ENCODE peak calls at places on chromosomes 3 and 15, in four cellular contexts. One of them, this sample, is unnamed.

GRCh38 chr3:7697538-7697937 is 804.1 kb upstream of the LMCD1 start:
- DNase-seq in brain microvascular endothelial cell: no peak
- DNase-seq in SJSA1: no peak
- DNase-seq in Karpas-422: no peak
- DNase-seq in this sample: no peak

GRCh38 chr15:69499521-69500201 is 47.0 kb downstream of the RPLP1 start:
- DNase-seq in Karpas-422: no peak
- DNase-seq in SJSA1: no peak
- DNase-seq in brain microvascular endothelial cell: no peak
- DNase-seq in this sample: no peak

GRCh38 chr15:101159936-101160770 is 91.7 kb downstream of the CHSY1 start:
- DNase-seq in brain microvascular endothelial cell: no peak
- DNase-seq in SJSA1: peak; percentile 92
- DNase-seq in Karpas-422: no peak
- DNase-seq in this sample: no peak

GRCh38 chr15:52095597-52096262 is 16.8 kb downstream of the BCL2L10 start:
- DNase-seq in Karpas-422: no peak
- DNase-seq in brain microvascular endothelial cell: peak; percentile 81
- DNase-seq in SJSA1: peak; percentile 36
- DNase-seq in this sample: peak; percentile 96

GRCh38 chr3:141377377-141377776 is 9.1 kb downstream of the ZBTB38 start:
- DNase-seq in SJSA1: no peak
- DNase-seq in brain microvascular endothelial cell: no peak
- DNase-seq in Karpas-422: no peak
- DNase-seq in this sample: no peak

GRCh38 chr15:40933520-40933904 is 4.4 kb downstream of the DLL4 start:
- DNase-seq in brain microvascular endothelial cell: no peak
- DNase-seq in Karpas-422: no peak
- DNase-seq in SJSA1: no peak
- DNase-seq in this sample: no peak

GRCh38 chr3:194373912-194374311 is 4.4 kb upstream of the LRRC15 start:
- DNase-seq in brain microvascular endothelial cell: no peak
- DNase-seq in SJSA1: no peak
- DNase-seq in Karpas-422: no peak
- DNase-seq in this sample: no peak

GRCh38 chr3:197758512-197758911 is 8.8 kb downstream of the FYTTD1 start:
- DNase-seq in brain microvascular endothelial cell: no peak
- DNase-seq in Karpas-422: no peak
- DNase-seq in SJSA1: no peak
- DNase-seq in this sample: no peak

GRCh38 chr15:38378162-38378560 is 75.8 kb upstream of the FAM98B start:
- DNase-seq in Karpas-422: no peak
- DNase-seq in SJSA1: no peak
- DNase-seq in brain microvascular endothelial cell: peak; percentile 50
- DNase-seq in this sample: no peak

GRCh38 chr3:160444411-160444810 is 5.2 kb downstream of the TRIM59 start:
- DNase-seq in Karpas-422: peak; percentile 56
- DNase-seq in brain microvascular endothelial cell: no peak
- DNase-seq in SJSA1: no peak
- DNase-seq in this sample: no peak

GRCh38 chr15:91261345-91261744 is 161.3 kb downstream of the SV2B start:
- DNase-seq in brain microvascular endothelial cell: no peak
- DNase-seq in SJSA1: no peak
- DNase-seq in Karpas-422: no peak
- DNase-seq in this sample: no peak

GRCh38 chr3:21390136-21390535 is 360.9 kb downstream of the ZNF385D start:
- DNase-seq in Karpas-422: no peak
- DNase-seq in SJSA1: no peak
- DNase-seq in brain microvascular endothelial cell: peak; percentile 5
- DNase-seq in this sample: peak; percentile 33

GRCh38 chr15:44501768-44502366 is 35.1 kb upstream of the EIF3J start:
- DNase-seq in Karpas-422: peak; percentile 75
- DNase-seq in SJSA1: peak; percentile 28
- DNase-seq in brain microvascular endothelial cell: no peak
- DNase-seq in this sample: no peak

GRCh38 chr15:90002428-90002844 is 1.3 kb downstream of the ZNF710 start:
- DNase-seq in Karpas-422: peak; percentile 83
- DNase-seq in SJSA1: peak; percentile 27
- DNase-seq in brain microvascular endothelial cell: no peak
- DNase-seq in this sample: no peak

GRCh38 chr3:73214846-73215245 is 153.4 kb downstream of the EBLN2 start:
- DNase-seq in SJSA1: no peak
- DNase-seq in brain microvascular endothelial cell: no peak
- DNase-seq in Karpas-422: no peak
- DNase-seq in this sample: no peak

GRCh38 chr3:140206196-140207040 is 271.4 kb downstream of the CLSTN2 start:
- DNase-seq in brain microvascular endothelial cell: peak; percentile 52
- DNase-seq in SJSA1: no peak
- DNase-seq in Karpas-422: no peak
- DNase-seq in this sample: no peak

GRCh38 chr3:185200639-185201038 is 47.8 kb upstream of the C3orf70 start:
- DNase-seq in brain microvascular endothelial cell: peak; percentile 84
- DNase-seq in Karpas-422: no peak
- DNase-seq in SJSA1: no peak
- DNase-seq in this sample: peak; percentile 94

GRCh38 chr15:33145447-33145846 is 49.1 kb downstream of the FMN1 start:
- DNase-seq in Karpas-422: no peak
- DNase-seq in brain microvascular endothelial cell: no peak
- DNase-seq in SJSA1: no peak
- DNase-seq in this sample: peak; percentile 50

GRCh38 chr3:114370537-114371174 is 76.8 kb downstream of the TIGIT start:
- DNase-seq in SJSA1: no peak
- DNase-seq in Karpas-422: peak; percentile 55
- DNase-seq in brain microvascular endothelial cell: no peak
- DNase-seq in this sample: no peak

GRCh38 chr3:414063-414462 is 217.5 kb downstream of the CHL1 start:
- DNase-seq in Karpas-422: peak; percentile 68
- DNase-seq in SJSA1: no peak
- DNase-seq in brain microvascular endothelial cell: no peak
- DNase-seq in this sample: no peak

GRCh38 chr3:161253711-161254110 is 32.6 kb downstream of the NMD3 start:
- DNase-seq in Karpas-422: no peak
- DNase-seq in brain microvascular endothelial cell: no peak
- DNase-seq in SJSA1: no peak
- DNase-seq in this sample: no peak

GRCh38 chr3:103440539-103441113 is 1005.8 kb downstream of the ZPLD1 start:
- DNase-seq in brain microvascular endothelial cell: no peak
- DNase-seq in Karpas-422: peak; percentile 49
- DNase-seq in SJSA1: no peak
- DNase-seq in this sample: no peak

GRCh38 chr15:36779744-36780408 is 200.4 kb downstream of the CDIN1 start:
- DNase-seq in brain microvascular endothelial cell: no peak
- DNase-seq in SJSA1: no peak
- DNase-seq in Karpas-422: no peak
- DNase-seq in this sample: no peak

GRCh38 chr15:84669726-84670125 is 11.7 kb upstream of the NMB start:
- DNase-seq in brain microvascular endothelial cell: no peak
- DNase-seq in SJSA1: no peak
- DNase-seq in Karpas-422: no peak
- DNase-seq in this sample: no peak

GRCh38 chr15:96329403-96329981 is 1.0 kb upstream of the NR2F2 start:
- DNase-seq in SJSA1: peak; percentile 64
- DNase-seq in Karpas-422: no peak
- DNase-seq in brain microvascular endothelial cell: peak; percentile 34
- DNase-seq in this sample: no peak

GRCh38 chr3:71341721-71342120 is 241.8 kb downstream of the FOXP1 start:
- DNase-seq in Karpas-422: no peak
- DNase-seq in brain microvascular endothelial cell: peak; percentile 51
- DNase-seq in SJSA1: peak; percentile 33
- DNase-seq in this sample: no peak

GRCh38 chr3:136250226-136250861 is at the start of gene PCCB:
- DNase-seq in Karpas-422: peak; percentile 98
- DNase-seq in brain microvascular endothelial cell: peak; percentile 91
- DNase-seq in SJSA1: peak; percentile 96
- DNase-seq in this sample: peak; percentile 74

DNA sequence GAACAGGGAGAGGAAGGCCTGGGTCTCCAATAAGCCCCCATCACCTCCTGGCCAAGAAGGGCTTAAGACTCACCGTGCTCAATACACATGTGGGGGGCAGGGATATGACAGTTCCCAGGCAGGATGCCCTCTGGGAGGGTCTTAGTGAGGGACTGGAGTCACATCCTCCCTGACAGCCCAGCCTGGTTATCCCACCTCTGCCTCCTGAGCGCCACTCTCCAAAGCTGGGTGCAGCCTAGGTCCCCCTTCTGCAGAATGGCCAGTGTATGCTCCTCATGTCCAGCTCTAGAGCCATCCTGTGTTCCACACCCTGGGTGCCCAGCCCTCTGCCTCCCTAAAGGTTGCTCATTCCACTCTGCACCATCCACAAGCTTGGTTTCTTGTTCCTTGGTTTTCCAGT is 1.2 kb upstream of the SHISA5 start:
- DNase-seq in brain microvascular endothelial cell: no peak
- DNase-seq in Karpas-422: no peak
- DNase-seq in SJSA1: no peak
- DNase-seq in this sample: no peak
- H3K27ac ChIP-seq in brain microvascular endothelial cell: no peak overlapping the region
- H3K27ac ChIP-seq in Karpas-422: no peak overlapping the region
- H3K27ac ChIP-seq in SJSA1: no peak overlapping the region
- H3K27ac ChIP-seq in this sample: no peak overlapping the region

GRCh38 chr3:172219750-172220149 is 180.4 kb downstream of the FNDC3B start:
- DNase-seq in Karpas-422: no peak
- DNase-seq in SJSA1: no peak
- DNase-seq in brain microvascular endothelial cell: no peak
- DNase-seq in this sample: no peak

GRCh38 chr3:172218350-172219323 is 179.3 kb downstream of the FNDC3B start:
- DNase-seq in SJSA1: peak; percentile 36
- DNase-seq in brain microvascular endothelial cell: no peak
- DNase-seq in Karpas-422: no peak
- DNase-seq in this sample: no peak

GRCh38 chr3:172217877-172218276 is 178.5 kb downstream of the FNDC3B start:
- DNase-seq in Karpas-422: no peak
- DNase-seq in SJSA1: peak; percentile 19
- DNase-seq in brain microvascular endothelial cell: no peak
- DNase-seq in this sample: no peak

GRCh38 chr3:172216267-172216666 is 176.9 kb downstream of the FNDC3B start:
- DNase-seq in brain microvascular endothelial cell: no peak
- DNase-seq in Karpas-422: no peak
- DNase-seq in SJSA1: no peak
- DNase-seq in this sample: no peak

DNA sequence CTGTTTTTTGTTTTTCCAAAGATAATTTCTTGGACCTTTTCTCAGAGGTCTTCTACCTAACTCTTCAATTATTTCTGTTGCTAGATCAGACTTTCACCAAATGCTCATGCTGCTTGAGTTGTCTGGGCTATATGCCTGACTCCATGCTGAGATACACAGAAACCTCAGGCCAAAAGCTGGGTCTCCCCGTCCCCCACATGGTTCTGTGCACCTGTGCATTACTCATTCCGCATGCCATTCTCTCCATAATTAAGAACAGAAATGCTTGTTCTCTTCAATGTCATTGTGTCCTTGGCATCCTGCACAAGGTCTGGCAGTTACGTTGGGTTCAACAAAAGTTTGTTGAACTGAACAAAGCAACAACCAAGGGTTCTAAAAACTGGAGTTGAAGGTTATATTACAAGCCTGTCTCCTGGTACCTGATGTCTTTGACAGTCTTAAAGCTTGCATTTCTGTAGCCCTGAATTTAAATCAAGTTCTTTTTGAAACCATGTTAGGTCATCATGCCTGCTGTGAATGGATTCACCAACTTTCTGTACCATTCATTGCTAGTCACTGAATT is 177.5 kb downstream of the FNDC3B start:
- DNase-seq in brain microvascular endothelial cell: no peak
- DNase-seq in Karpas-422: no peak
- DNase-seq in SJSA1: no peak
- DNase-seq in this sample: no peak
- H3K27ac ChIP-seq in brain microvascular endothelial cell: no peak overlapping the region
- H3K27ac ChIP-seq in Karpas-422: no peak overlapping the region
- H3K27ac ChIP-seq in SJSA1: no peak overlapping the region
- H3K27ac ChIP-seq in this sample: peak overlapping the region; percentile 27

DNA sequence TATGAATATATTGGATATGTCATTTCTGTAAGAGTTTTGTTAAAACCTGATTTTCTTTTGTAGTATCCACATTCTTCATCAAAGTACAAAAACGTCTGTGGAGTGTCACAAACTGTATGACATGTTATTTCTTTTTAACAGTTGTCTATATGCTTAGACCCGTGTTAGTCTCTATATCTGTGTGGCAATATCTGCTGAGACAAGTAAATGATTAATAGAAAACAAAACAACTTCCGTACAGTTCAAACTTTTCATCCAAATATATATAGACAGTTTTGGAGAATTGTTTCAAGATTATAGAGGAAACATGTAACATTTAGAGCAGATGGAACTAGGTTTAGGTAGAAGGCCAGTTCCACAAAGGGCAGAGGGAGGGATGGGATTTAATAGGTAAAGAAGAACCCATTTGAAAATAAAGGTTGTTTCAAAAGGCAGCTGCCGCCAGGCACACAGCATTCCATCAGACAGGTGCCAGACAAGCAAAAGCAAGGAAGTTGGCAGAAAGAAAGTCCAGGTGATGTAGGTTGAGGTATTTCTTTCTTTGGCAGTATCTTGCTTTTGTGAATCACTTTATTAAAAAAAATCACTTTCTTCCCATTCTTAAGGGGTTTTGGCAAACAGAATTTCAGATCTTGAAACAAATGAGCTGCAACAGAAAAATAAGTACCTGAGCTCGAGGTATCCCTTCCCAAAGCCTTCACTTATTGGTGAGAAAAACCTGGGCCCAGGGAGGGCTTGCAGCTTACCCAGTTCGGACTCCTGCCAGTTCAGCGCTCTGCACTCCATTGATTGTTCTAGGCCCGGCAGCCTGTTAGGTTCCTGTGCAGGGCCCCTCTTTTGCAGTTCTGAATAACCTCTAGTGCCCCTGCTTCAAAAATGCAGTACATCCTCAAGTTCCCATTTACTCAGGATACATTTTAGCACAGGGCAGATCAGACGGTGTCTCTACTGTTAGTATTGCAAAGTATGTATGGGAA is 49.1 kb downstream of the LRRN1 start:
- DNase-seq in Karpas-422: no peak
- DNase-seq in SJSA1: no peak
- DNase-seq in brain microvascular endothelial cell: no peak
- DNase-seq in this sample: no peak
- H3K27ac ChIP-seq in Karpas-422: no peak overlapping the region
- H3K27ac ChIP-seq in SJSA1: no peak overlapping the region
- H3K27ac ChIP-seq in brain microvascular endothelial cell: no peak overlapping the region
- H3K27ac ChIP-seq in this sample: no peak overlapping the region

DNA sequence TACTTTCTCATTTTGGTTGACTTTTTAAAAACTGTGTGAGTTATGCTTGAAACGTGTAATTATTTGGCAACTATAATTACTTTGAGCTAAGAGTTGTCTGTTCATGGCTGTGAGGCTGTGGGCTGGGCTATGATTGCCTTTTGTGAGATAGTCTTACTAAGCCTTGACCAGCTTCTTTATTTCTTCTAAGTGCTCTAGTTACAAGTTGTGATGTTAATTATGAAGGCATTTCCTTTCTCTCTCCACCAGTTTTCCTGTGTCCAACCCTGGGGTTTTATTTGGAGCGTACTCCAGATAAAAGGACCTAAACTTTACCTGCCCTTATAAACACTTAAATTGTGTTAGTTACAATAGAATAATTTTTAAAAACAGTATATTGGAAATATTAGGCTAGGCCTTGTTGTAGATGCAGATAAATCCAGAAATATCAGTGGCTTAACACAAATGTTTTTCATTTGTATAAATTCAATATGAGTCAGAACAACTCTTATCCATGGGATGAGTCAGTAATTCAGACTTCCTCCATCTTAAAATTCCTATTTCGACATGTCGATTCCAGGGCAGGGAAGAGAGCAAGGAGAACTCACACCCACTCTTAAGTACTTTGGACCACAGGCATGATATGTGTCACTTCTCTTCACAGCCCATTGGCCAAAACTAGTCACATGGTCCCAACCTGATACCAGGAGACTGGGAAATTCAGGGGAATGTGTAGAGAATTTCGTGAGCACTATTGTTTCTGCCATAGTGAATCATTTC is 17.0 kb downstream of the TMEM62 start:
- DNase-seq in brain microvascular endothelial cell: peak; percentile 99
- DNase-seq in Karpas-422: no peak
- DNase-seq in SJSA1: peak; percentile 46
- DNase-seq in this sample: peak; percentile 99
- H3K27ac ChIP-seq in brain microvascular endothelial cell: peak overlapping the region; percentile 95
- H3K27ac ChIP-seq in Karpas-422: no peak overlapping the region
- H3K27ac ChIP-seq in SJSA1: peak overlapping the region; percentile 21
- H3K27ac ChIP-seq in this sample: peak overlapping the region; percentile 96

This sample was measured in epithelial cell of prostate.